ENCODE peak calls at places on chromosome 9, in six cellular contexts. K is suprapubic skin; S is GM12878; E is CD8-positive, alpha-beta T cell; Z is uterus; H is IMR-90. D is an unnamed sample.

GRCh38 chr9:135608999-135609317 is 30.4 kb downstream of the GLT6D1 start:
- DNase-seq in Z (no peak), H (no peak), E (no peak), S (no peak), K (no peak), D (no peak)

GRCh38 chr9:90948156-90948555 is 146.5 kb downstream of the SYK start:
- DNase-seq in S (no peak), H (no peak), Z (no peak), K (no peak), E (no peak), D (no peak)

GRCh38 chr9:5499889-5500398 is 10.4 kb upstream of the PDCD1LG2 start:
- DNase-seq in S (no peak), Z (no peak), E (no peak), H (peak; percentile 68), K (no peak), D (no peak)

GRCh38 chr9:81028504-81028903 is 660.8 kb downstream of the TLE1 start:
- DNase-seq in Z (no peak), H (peak; percentile 97), S (no peak), E (no peak), K (no peak), D (no peak)

GRCh38 chr9:78023003-78023741 is 8.4 kb downstream of the GNAQ start:
- DNase-seq in H (peak; percentile 82), E (no peak), K (no peak), S (no peak), Z (no peak), D (no peak)

GRCh38 chr9:136497916-136498695 is 15.3 kb upstream of the SEC16A start:
- DNase-seq in E (no peak), H (no peak), S (no peak), Z (no peak), K (no peak), D (no peak)

GRCh38 chr9:133201424-133202144 is 7.5 kb downstream of the OBP2B start:
- DNase-seq in S (no peak), K (no peak), H (no peak), E (no peak), Z (no peak), D (no peak)

GRCh38 chr9:114078021-114078780 is at the start of gene AMBP:
- DNase-seq in E (no peak), Z (peak; percentile 10), S (no peak), K (peak; percentile 51), H (no peak), D (no peak)

DNA sequence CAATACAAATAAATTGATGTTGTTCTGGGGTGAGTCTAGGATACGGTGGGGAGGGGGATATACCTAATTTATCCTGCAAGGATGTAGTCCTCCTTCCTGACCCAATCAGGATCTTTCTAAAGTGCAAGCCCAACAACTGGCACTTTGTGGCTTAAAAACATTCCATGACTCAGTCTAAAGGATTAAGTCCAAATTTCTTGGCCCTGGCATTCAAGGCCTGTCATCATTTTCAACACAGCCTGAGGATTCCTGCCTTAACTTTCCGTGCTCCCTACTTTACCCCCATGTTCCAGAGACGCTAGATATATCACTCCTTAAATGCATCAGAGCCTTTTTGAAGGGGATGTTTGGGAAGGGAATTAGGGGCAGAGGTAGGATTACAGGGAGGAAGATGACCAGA is 1.0 kb downstream of the FAM221B start:
- DNase-seq in E (no peak), S (no peak), Z (no peak), H (peak; percentile 71), K (no peak), D (no peak)
- H3K27ac ChIP-seq in E (no peak overlapping the region), S (no peak overlapping the region), Z (no peak overlapping the region), H (no peak overlapping the region), K (no peak overlapping the region), D (no peak overlapping the region)

GRCh38 chr9:126809068-126809467 is 4.2 kb downstream of the ZBTB43 start:
- DNase-seq in Z (no peak), H (peak; percentile 79), K (no peak), S (no peak), E (no peak), D (no peak)
- H3K27ac ChIP-seq in Z (no peak overlapping the region), H (no peak overlapping the region), K (no peak overlapping the region), S (no peak overlapping the region), E (no peak overlapping the region), D (no peak overlapping the region)

GRCh38 chr9:109114670-109115069 is 5.1 kb downstream of the TMEM245 start:
- DNase-seq in S (no peak), Z (no peak), K (no peak), H (peak; percentile 66), E (no peak), D (no peak)
- H3K27ac ChIP-seq in S (no peak overlapping the region), Z (peak overlapping the region; percentile 78), K (no peak overlapping the region), H (no peak overlapping the region), E (no peak overlapping the region), D (no peak overlapping the region)

DNA sequence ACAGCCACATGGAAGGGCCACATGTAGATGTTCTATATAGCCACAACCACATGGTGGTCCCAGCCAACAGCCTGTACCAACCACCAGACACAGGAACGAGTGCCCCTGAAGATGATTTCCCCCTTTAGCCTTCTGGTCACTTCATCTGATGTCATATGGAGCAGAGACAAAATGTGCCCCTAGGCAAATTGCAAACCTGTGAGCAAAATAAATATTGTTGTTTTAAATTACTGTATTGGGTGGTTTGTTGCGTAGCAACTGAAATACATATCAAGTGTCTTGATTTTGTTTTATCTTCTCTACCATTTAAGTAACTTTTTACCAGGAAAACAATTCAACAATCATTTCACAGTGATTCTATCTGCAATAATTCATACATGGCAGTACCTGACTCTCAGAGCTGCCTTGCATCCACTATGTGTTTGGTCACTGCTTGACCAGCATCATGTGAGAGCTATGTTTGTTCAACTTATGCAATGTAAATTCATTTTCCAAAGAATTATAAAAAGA is 142.5 kb upstream of the VLDLR start:
- DNase-seq in H (no peak), Z (no peak), S (no peak), E (no peak), K (no peak), D (no peak)
- H3K27ac ChIP-seq in H (no peak overlapping the region), Z (no peak overlapping the region), S (no peak overlapping the region), E (no peak overlapping the region), K (no peak overlapping the region), D (no peak overlapping the region)

DNA sequence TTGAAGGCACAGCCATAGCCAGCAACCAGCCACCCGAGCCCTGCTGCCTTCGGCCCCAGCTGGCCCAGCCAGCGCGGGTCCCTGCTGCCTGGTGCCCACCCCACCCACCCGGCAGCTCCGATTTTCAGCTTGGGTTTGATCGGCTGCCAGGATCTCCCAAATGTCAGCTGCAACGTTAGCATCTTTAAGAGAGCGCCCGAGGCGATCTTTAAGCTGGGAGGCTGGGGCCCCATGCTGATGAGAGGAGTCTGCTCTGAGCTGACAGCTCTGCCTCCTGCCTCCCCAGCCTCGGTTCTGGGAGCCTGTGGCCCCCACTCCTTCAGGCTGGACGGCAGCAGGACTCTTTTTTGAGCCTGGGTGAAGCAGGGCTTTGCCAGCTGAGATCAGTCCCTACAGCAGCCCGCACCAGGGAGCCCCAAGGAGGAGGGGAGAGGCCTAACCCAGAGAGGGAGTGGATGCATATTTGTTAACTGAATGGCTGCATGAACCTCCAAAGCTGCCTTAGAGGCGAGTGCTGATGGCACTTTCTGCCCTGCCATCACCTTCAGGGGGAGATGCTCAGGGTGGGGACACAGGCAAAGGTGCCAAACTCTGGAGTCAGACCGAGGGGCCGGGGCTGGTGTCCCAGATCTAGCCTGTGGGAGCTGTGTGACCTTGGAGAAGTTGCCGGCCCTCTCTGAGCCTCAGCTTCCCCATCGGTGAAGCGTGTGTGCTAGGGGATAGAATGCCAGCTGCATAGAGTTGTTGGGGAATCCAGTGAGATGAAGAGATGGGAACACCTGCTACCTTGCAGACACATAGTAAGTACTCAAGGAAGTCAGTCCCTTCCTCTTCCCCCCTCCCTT is 165.5 kb downstream of the C9orf50 start:
- DNase-seq in K (no peak), Z (no peak), E (no peak), S (no peak), H (no peak), D (no peak)
- H3K27ac ChIP-seq in K (no peak overlapping the region), Z (peak overlapping the region; percentile 57), E (no peak overlapping the region), S (no peak overlapping the region), H (peak overlapping the region; percentile 11), D (no peak overlapping the region)

GRCh38 chr9:16726023-16726422 is 144.4 kb downstream of the BNC2 start:
- DNase-seq in K (no peak), H (peak; percentile 70), S (no peak), E (no peak), Z (no peak), D (peak; percentile 28)

GRCh38 chr9:16726718-16727451 is 143.6 kb downstream of the BNC2 start:
- DNase-seq in K (peak; percentile 88), S (no peak), H (peak; percentile 83), E (no peak), Z (peak; percentile 87), D (peak; percentile 93)

GRCh38 chr9:16728128-16728505 is 142.4 kb downstream of the BNC2 start:
- DNase-seq in K (no peak), Z (no peak), E (no peak), S (no peak), H (peak; percentile 27), D (peak; percentile 48)

GRCh38 chr9:16727452-16728127 is 142.9 kb downstream of the BNC2 start:
- DNase-seq in Z (no peak), S (no peak), K (no peak), H (peak; percentile 39), E (no peak), D (no peak)

GRCh38 chr9:16725066-16725465 is 145.4 kb downstream of the BNC2 start:
- DNase-seq in K (no peak), H (no peak), Z (no peak), E (no peak), S (no peak), D (no peak)
- H3K27ac ChIP-seq in K (no peak overlapping the region), H (no peak overlapping the region), Z (peak overlapping the region; percentile 96), E (no peak overlapping the region), S (no peak overlapping the region), D (no peak overlapping the region)

GRCh38 chr9:83800236-83801033 is 17.1 kb downstream of the GKAP1 start:
- DNase-seq in E (no peak), Z (no peak), S (no peak), K (no peak), H (no peak), D (no peak)
- H3K27ac ChIP-seq in E (no peak overlapping the region), Z (no peak overlapping the region), S (no peak overlapping the region), K (no peak overlapping the region), H (no peak overlapping the region), D (no peak overlapping the region)

DNA sequence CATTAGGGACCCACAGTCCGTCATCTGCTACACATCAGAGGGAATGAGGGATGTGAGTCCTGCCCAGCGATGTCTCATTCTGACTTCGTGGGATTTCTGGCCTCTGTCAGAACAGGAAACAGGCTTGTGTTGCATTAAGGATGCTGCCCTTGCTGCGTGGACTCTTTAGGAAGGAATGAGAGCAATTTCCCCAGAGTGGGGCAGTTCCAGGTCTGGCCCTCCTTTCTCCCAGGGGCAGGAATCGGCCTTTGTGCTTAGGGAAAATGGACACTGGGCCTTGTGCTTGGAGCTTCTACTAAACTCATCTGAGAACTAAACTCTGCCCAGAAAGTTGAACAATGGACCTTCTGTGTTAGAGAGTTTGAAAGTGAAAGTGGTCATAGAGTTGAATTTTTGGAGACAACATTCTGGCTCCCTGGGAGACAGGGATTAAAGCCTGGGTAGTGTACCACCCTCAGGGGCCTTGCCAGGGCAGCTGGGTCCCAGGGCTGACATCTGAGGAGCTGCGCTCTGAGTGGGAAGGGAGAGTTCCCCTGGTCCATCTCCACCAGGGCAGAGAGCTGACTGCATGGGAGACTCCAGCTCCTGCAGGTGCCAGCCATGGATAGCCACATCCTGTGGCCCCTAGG is 37.8 kb upstream of the S1PR3 start:
- DNase-seq in H (peak; percentile 73), E (no peak), K (no peak), S (no peak), Z (no peak), D (peak; percentile 83)
- H3K27ac ChIP-seq in H (peak overlapping the region; percentile 16), E (no peak overlapping the region), K (peak overlapping the region; percentile 33), S (no peak overlapping the region), Z (no peak overlapping the region), D (peak overlapping the region; percentile 77)

D was measured in right cardiac atrium.